ENCODE peak calls at places on chromosomes 5 and 9, in five cellular contexts. I is A673, U is IMR-90, R is fibroblast of villous mesenchyme, L is MCF 10A. P is an unnamed sample.

GRCh38 chr5:36694351-36694750 is 87.9 kb downstream of the SLC1A3 start:
- DNase-seq in I (no peak), L (no peak), U (peak), R (peak), P (no peak)

GRCh38 chr5:38660194-38660668 is 103.8 kb upstream of the LIFR start:
- DNase-seq in U (no peak), I (peak), L (peak), R (no peak), P (no peak)

GRCh38 chr5:85843535-85843934 is 774.2 kb upstream of the COX7C start:
- DNase-seq in U (no peak), L (no peak), I (no peak), R (no peak), P (no peak)

GRCh38 chr5:33649801-33650482 is 209.2 kb downstream of the TARS1 start:
- DNase-seq in L (peak), R (peak), I (no peak), U (peak), P (peak)

GRCh38 chr9:71602652-71603051 is 165.7 kb downstream of the CEMIP2 start:
- DNase-seq in I (no peak), R (no peak), L (no peak), U (no peak), P (no peak)

GRCh38 chr5:34534237-34535108 is 121.7 kb upstream of the RAI14 start:
- DNase-seq in U (peak), R (peak), I (no peak), L (no peak), P (peak)

GRCh38 chr5:52997424-52997823 is 8.3 kb downstream of the ITGA2 start:
- DNase-seq in U (no peak), I (no peak), R (no peak), L (no peak), P (no peak)

GRCh38 chr5:135565691-135566421 is 12.9 kb downstream of the CXCL14 start:
- DNase-seq in R (peak), L (peak), I (peak), U (peak), P (peak)

GRCh38 chr5:120806132-120806531 is 342.0 kb downstream of the PRR16 start:
- DNase-seq in I (peak), L (peak), R (peak), U (peak), P (peak)

GRCh38 chr9:103757062-103757461 is 337.0 kb upstream of the SMC2 start:
- DNase-seq in U (no peak), L (no peak), R (no peak), I (no peak), P (no peak)

GRCh38 chr9:131528186-131528585 is 2.9 kb downstream of the UCK1 start:
- DNase-seq in U (no peak), R (no peak), L (no peak), I (no peak), P (no peak)

GRCh38 chr5:13408616-13409015 is 535.9 kb downstream of the DNAH5 start:
- DNase-seq in I (no peak), L (no peak), R (no peak), U (no peak), P (no peak)

GRCh38 chr9:74236857-74237256 is 260.3 kb upstream of the RORB start:
- DNase-seq in L (no peak), U (no peak), R (no peak), I (no peak), P (no peak)

GRCh38 chr9:136762915-136763648 is 1.2 kb downstream of the LCN15 start:
- DNase-seq in R (no peak), L (peak), U (no peak), I (peak), P (no peak)

GRCh38 chr9:126696764-126697145 is 83.0 kb downstream of the LMX1B start:
- DNase-seq in L (no peak), U (no peak), I (no peak), R (no peak), P (no peak)

GRCh38 chr5:159342838-159343237 is 12.6 kb upstream of the IL12B start:
- DNase-seq in R (no peak), I (no peak), U (no peak), L (no peak), P (no peak)

GRCh38 chr5:154479160-154479943 is 1.3 kb upstream of the HAND1 start:
- DNase-seq in I (no peak), R (no peak), L (no peak), U (no peak), P (no peak)

GRCh38 chr5:10401499-10401898 is 40.2 kb upstream of the ROPN1L start:
- DNase-seq in L (no peak), I (no peak), R (peak), U (no peak), P (no peak)

GRCh38 chr5:141121563-141121962 is at the start of gene PCDHB4:
- DNase-seq in R (no peak), I (peak), L (peak), U (no peak), P (no peak)

GRCh38 chr5:83991566-83992224 is 271.0 kb upstream of the HAPLN1 start:
- DNase-seq in U (peak), R (no peak), L (no peak), I (no peak), P (no peak)

GRCh38 chr5:89292461-89292860 is 409.5 kb upstream of the MEF2C start:
- DNase-seq in U (no peak), R (no peak), I (no peak), L (no peak), P (no peak)

GRCh38 chr5:64680289-64680688 is 10.0 kb upstream of the SHISAL2B start:
- DNase-seq in U (no peak), I (peak), L (peak), R (peak), P (no peak)

GRCh38 chr9:115411993-115412452 is 294.1 kb upstream of the TNC start:
- DNase-seq in L (no peak), U (peak), I (peak), R (peak), P (peak)

GRCh38 chr5:4116834-4117233 is 521.2 kb downstream of the IRX1 start:
- DNase-seq in U (no peak), I (no peak), R (no peak), L (peak), P (no peak)

GRCh38 chr9:124272979-124273378 is 15.2 kb downstream of the NEK6 start:
- DNase-seq in I (no peak), U (no peak), L (no peak), R (no peak), P (no peak)

GRCh38 chr5:143734381-143734780 is 77.6 kb upstream of the HMHB1 start:
- DNase-seq in U (no peak), L (peak), I (no peak), R (no peak), P (no peak)

GRCh38 chr9:5493597-5494511 is 16.5 kb upstream of the PDCD1LG2 start:
- DNase-seq in I (no peak), L (peak), R (peak), U (peak), P (no peak)

GRCh38 chr5:61754792-61755191 is 422.7 kb downstream of the ZSWIM6 start:
- DNase-seq in U (no peak), R (no peak), I (no peak), L (no peak), P (no peak)

GRCh38 chr5:151880304-151880703 is 44.3 kb downstream of the GLRA1 start:
- DNase-seq in R (no peak), I (no peak), U (no peak), L (peak), P (no peak)

GRCh38 chr9:134322781-134323241 is 3.4 kb upstream of the RXRA start:
- DNase-seq in U (no peak), L (no peak), R (no peak), I (no peak), P (no peak)

GRCh38 chr9:121734465-121734864 is 83.0 kb downstream of the DAB2IP start:
- DNase-seq in R (no peak), I (no peak), L (no peak), U (peak), P (no peak)

GRCh38 chr9:19085295-19085694 is 17.4 kb downstream of the HAUS6 start:
- DNase-seq in I (peak), L (peak), R (peak), U (no peak), P (no peak)

GRCh38 chr5:65041296-65042158 is 272.8 kb downstream of the CWC27 start:
- DNase-seq in I (no peak), L (no peak), U (peak), R (no peak), P (no peak)

GRCh38 chr9:95477885-95478790 is 38.6 kb downstream of the PTCH1 start:
- DNase-seq in U (no peak), L (no peak), I (no peak), R (peak), P (no peak)

GRCh38 chr9:4548796-4549725 is 58.8 kb downstream of the SLC1A1 start:
- DNase-seq in I (peak), U (no peak), R (no peak), L (no peak), P (no peak)

GRCh38 chr9:4334439-4334838 is 34.6 kb upstream of the GLIS3 start:
- DNase-seq in L (peak), I (no peak), U (peak), R (no peak), P (no peak)

GRCh38 chr5:171635028-171635427 is 150.6 kb upstream of the SMIM23 start:
- DNase-seq in L (no peak), R (no peak), U (no peak), I (no peak), P (no peak)
- TF ChIP-seq CTCF in L (no peak), R (no peak), U (no peak), I (no peak), P (no peak)

DNA sequence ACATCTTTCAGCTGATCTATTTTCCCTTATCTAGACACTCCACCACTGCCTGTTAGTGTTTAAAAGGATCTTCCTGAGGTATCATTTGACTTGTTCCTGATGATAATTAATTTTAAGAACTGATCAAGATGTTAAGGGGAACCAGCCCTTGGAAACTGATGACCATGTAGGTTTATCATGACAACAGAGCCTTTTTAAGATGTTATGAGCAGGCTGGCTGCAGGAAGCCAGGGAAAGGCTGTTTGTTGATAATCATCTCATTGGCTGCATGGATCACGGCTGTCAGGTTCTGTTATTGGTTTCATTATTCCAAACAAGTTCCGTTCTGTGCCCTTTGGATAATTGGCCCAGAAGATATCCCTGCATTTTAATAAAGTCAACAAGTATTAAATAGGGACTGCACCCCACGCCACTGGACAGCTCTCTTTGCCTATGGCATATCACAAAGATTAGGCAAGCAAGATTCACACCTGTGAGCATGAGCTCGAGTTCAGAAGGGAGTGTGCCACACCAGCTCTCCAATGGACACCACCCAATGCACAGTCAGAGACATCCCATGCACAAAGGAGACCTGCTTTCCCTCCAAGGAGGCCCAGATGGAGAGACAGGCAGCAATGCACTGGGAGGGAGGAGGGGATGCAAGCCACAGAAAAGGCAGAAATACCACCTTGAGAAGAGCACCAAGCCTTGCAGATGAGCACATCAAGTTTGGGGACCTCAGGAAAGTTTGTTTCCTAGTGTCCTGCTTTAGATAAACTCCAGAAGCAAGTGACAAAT is 88.7 kb downstream of the SPOCK1 start:
- DNase-seq in U (no peak), L (no peak), I (no peak), R (no peak), P (no peak)
- TF ChIP-seq CTCF in U (no peak), L (no peak), I (no peak), R (no peak), P (no peak)

DNA sequence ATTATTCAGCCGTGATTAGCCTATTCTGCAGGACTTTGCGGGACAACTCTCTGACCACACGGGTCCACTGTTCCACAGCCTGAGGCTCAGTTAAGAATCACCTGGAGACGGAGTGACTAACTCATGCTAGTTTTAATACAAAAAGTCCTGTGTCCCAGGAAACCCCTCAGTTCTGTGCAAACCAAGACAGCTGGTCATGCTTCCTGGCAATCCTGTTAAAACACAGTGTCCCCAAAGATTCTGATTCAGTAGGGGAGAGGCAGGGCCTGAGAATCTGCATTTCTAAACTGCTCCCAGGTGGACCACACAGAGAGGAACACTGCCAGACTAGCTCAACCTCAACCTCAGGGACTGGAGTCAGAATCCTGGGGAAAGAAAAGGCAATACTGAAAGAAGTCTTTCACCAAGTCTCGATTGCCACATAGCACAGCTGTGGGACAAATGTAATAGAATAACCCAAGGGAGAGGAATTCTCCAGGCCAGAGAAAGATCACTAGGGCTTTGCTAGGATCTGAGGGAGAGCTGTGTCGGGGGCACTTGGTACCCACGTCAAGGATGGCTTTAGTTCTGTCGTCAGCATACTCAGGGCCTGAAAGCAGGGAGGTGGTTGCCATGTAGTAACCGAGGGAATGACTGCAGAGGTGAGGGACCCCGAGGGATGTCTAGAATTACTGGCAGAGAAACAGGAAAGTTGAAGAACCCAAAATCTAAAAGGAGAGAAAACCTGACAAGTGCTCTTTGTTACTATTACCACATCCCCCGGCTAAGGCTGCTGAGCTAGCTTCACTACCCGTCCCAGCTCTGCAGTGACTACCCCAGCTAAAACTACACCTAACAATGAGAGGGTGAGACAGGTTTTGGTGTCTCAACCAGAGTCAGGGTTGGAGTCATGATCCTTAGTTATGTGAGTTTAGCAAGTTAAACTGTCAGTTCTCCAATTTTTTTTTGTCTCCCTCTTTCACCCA is 8.6 kb downstream of the SUSD1 start:
- DNase-seq in I (no peak), U (peak), R (peak), L (peak), P (no peak)
- TF ChIP-seq CTCF in I (no peak), U (no peak), R (peak), L (peak), P (no peak)

DNA sequence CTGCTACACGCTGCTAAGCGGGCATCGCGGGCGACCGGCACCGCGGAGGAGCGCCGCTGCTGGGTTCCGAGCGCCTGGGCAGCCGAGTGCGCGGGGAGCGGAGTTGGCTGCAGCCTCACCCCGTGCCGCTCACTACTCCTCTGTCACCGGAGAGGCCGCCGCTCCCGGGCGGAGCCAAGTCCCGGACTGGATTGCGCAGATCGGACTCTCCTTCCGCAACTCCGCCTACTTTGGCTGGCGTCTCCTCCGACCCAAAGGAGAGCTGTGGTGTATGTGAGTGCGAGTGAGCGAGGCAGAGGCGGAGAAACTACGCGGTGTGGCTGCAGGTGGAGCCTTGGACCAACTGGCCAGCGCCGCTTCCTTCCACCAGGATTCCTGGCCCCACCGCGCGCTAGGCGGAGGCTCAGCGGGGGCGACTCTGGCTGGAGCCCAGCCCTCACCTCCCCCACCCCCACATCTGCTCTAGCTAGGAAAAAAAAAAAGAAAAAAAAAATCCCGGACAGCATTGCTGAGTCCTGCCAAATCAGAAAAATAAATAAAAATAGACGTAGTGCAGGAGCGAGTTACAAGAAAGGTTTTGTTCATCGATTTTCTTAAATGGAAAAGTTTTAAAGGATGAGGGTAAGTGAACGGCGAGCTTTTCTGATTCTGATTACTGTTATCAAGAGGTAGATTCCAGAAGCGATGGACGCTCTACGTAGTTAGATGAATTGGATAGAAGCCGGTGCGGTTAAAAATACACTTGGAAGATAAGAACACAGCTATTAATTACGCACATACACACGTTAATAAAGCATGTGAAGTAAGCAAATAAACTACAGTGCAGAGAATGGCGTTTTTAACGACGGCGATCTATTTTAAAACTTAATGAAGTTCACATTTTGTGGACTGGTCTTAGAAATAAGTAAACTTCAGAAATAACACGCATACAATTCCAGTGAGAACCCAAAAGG is at the start of gene SEMA6A:
- DNase-seq in L (peak), I (peak), R (peak), U (peak), P (peak)
- TF ChIP-seq CTCF in L (peak), I (no peak), R (no peak), U (no peak), P (no peak)

DNA sequence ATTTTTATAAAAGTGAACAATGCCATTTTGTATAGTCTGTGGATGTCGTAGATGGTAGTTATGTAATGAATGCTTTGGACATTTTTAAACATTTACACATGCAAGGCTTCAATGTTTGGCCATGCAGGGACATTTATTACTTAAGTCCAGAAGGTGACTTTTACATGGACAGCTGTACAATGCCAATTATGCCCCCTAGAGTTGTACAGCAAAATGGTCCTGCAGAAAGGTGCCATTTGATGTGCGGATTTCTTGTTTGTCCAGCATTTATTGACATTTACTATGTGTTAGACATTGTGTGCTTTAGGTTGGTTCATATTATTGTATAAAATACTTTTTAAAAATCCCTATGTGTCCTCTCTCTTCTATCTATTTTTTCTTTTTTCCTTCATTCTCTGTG is 22.5 kb upstream of the COMMD10 start:
- DNase-seq in L (no peak), I (no peak), U (no peak), R (no peak), P (no peak)
- TF ChIP-seq CTCF in L (no peak), I (peak), U (peak), R (no peak), P (no peak)

DNA sequence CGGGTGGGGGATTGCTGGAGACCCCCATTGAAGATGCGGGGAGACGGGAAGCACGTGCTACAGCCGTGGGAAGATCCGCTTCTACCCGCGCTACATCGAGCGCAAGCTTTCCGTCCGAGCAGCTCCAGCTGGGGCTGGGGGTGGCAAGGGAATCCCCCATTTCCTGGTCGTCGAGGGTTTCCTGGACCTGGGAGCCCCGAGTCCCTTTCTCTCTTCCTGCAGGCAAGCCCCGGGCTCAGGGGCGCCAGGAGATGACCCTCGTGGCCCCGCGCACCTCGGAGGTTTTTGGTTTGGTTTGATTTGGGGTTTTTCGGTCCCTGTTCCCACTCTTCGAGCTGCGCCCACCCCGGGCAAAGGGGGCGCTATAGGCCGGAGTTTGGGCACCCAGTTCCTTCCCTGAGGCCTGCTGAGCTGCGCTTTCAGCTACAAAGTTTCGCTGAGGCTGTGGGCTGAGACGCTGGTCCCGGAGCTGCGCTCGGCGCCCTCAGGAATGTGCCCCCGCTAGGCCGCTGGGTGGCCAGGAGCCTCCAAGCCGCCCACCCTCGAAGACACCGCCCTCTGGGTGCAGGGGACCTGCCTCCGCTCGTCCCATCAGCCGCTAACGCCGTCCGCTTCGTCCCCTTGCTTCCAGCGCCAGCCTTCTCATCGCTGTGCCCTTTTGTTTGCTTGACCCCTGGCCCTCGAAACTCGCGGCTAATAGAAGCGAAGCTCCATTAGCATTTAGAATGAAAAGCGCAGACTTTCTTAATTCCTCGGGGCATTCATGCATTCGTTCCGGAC is 2.9 kb downstream of the NR4A3 start:
- DNase-seq in R (peak), U (no peak), L (no peak), I (peak), P (no peak)
- TF ChIP-seq CTCF in R (peak), U (peak), L (peak), I (peak), P (peak)

GRCh38 chr9:27073841-27074728 is 34.9 kb upstream of the TEK start:
- DNase-seq in R (peak), I (no peak), L (peak), U (peak), P (no peak)
- TF ChIP-seq CTCF in R (no peak), I (no peak), L (no peak), U (no peak), P (no peak)

GRCh38 chr5:180291943-180292831 is at the start of gene MAPK9:
- DNase-seq in L (peak), I (peak), R (peak), U (peak), P (peak)
- TF ChIP-seq CTCF in L (no peak), I (no peak), R (no peak), U (no peak), P (no peak)